ENCODE peak calls at places on chromosomes 3 and 15, in four cellular contexts. E is fibroblast of gingiva, P is NCI-H1092, N is progenitor cell of endocrine pancreas. M is an unnamed sample.

GRCh38 chr3:153528473-153528872 is 366.4 kb downstream of the RAP2B start:
- DNase-seq in E (no peak), P (no peak), N (no peak), M (no peak)

GRCh38 chr3:195249858-195250464 is 21.0 kb downstream of the XXYLT1 start:
- DNase-seq in E (no peak), P (no peak), N (no peak), M (no peak)

GRCh38 chr15:56249080-56249479 is 5.4 kb upstream of the RFX7 start:
- DNase-seq in E (peak; percentile 61), P (peak; percentile 2), N (no peak), M (no peak)

GRCh38 chr3:190825389-190826016 is 37.0 kb downstream of the GMNC start:
- DNase-seq in E (no peak), P (no peak), N (no peak), M (no peak)

GRCh38 chr15:100671858-100672543 is 69.6 kb downstream of the ASB7 start:
- DNase-seq in E (peak; percentile 51), P (no peak), N (no peak), M (no peak)

GRCh38 chr3:173983353-173983752 is 585.8 kb downstream of the NLGN1 start:
- DNase-seq in E (no peak), P (no peak), N (no peak), M (no peak)

GRCh38 chr3:186107148-186108105 is 1.5 kb downstream of the ETV5 start:
- DNase-seq in E (peak; percentile 60), P (peak; percentile 49), N (peak; percentile 55), M (peak; percentile 42)

GRCh38 chr15:77514635-77515421 is 94.1 kb downstream of the HMG20A start:
- DNase-seq in E (no peak), P (no peak), N (no peak), M (no peak)

GRCh38 chr15:43144512-43144911 is 11.1 kb downstream of the TMEM62 start:
- DNase-seq in E (no peak), P (no peak), N (no peak), M (no peak)

GRCh38 chr3:53729618-53730017 is 116.6 kb downstream of the CHDH start:
- DNase-seq in E (no peak), P (no peak), N (no peak), M (no peak)

GRCh38 chr15:78390823-78391222 is 47.2 kb upstream of the IREB2 start:
- DNase-seq in E (peak; percentile 53), P (no peak), N (no peak), M (no peak)

GRCh38 chr3:57077630-57078365 is 17.3 kb downstream of the SPATA12 start:
- DNase-seq in E (no peak), P (no peak), N (no peak), M (no peak)

GRCh38 chr3:156474560-156475389 is 80.1 kb downstream of the SSR3 start:
- DNase-seq in E (no peak), P (no peak), N (no peak), M (no peak)

GRCh38 chr15:75171408-75171807 is 30.3 kb upstream of the C15orf39 start:
- DNase-seq in E (peak; percentile 62), P (no peak), N (no peak), M (no peak)

GRCh38 chr3:128270559-128271492 is 117.5 kb downstream of the EEFSEC start:
- DNase-seq in E (no peak), P (no peak), N (no peak), M (no peak)

GRCh38 chr3:25567390-25567789 is 97.3 kb downstream of the TOP2B start:
- DNase-seq in E (no peak), P (no peak), N (no peak), M (no peak)

GRCh38 chr3:50345586-50345985 is at the start of gene ZMYND10:
- DNase-seq in E (peak; percentile 29), P (no peak), N (no peak), M (peak; percentile 14)

GRCh38 chr15:38266247-38266996 is 13.8 kb downstream of the SPRED1 start:
- DNase-seq in E (no peak), P (no peak), N (no peak), M (no peak)

GRCh38 chr3:134363381-134363755 is 10.9 kb downstream of the AMOTL2 start:
- DNase-seq in E (no peak), P (no peak), N (no peak), M (no peak)

GRCh38 chr3:187920871-187921270 is 175.6 kb upstream of the BCL6 start:
- DNase-seq in E (peak; percentile 50), P (no peak), N (no peak), M (no peak)

GRCh38 chr3:149701206-149701976 is 43.6 kb upstream of the WWTR1 start:
- DNase-seq in E (no peak), P (no peak), N (no peak), M (no peak)

GRCh38 chr3:31664031-31664430 is 131.3 kb downstream of the STT3B start:
- DNase-seq in E (no peak), P (no peak), N (no peak), M (no peak)

M was measured in occipital lobe.